ENCODE peak calls at places on chromosomes 7 and 10, in nine cellular contexts. D is sigmoid colon, Y is suprapubic skin, Z is stomach, V is GM23338, P is breast epithelium, R is endothelial cell of umbilical vein, E is spleen, B is K562. T is an unnamed sample.
A peak's percentile ranks its signal among the peaks of the same experiment; 100 is the strongest.

GRCh38 chr7:130913721-130914588 is 179.9 kb upstream of the KLF14 start:
- DNase-seq in D (no peak), Y (no peak), Z (no peak), V (no peak), P (no peak), R (peak; percentile 33), E (no peak), B (no peak), T (no peak)

GRCh38 chr10:76433161-76434005 is 1002.0 kb downstream of the LRMDA start:
- DNase-seq in D (no peak), Y (no peak), Z (peak; percentile 49), V (no peak), P (no peak), R (no peak), E (no peak), B (no peak), T (no peak)

GRCh38 chr7:156140896-156141295 is 328.6 kb upstream of the SHH start:
- DNase-seq in D (no peak), Y (no peak), Z (no peak), V (no peak), P (no peak), R (no peak), E (no peak), B (no peak), T (peak; percentile 89)

GRCh38 chr7:84194484-84195260 is at the start of gene SEMA3A:
- DNase-seq in D (peak; percentile 84), Y (no peak), Z (no peak), V (peak; percentile 59), P (no peak), R (peak; percentile 78), E (no peak), B (no peak), T (no peak)

GRCh38 chr7:100065452-100066186 is 15.9 kb downstream of the ZNF3 start:
- DNase-seq in D (peak; percentile 75), Y (no peak), Z (no peak), V (no peak), P (no peak), R (peak; percentile 38), E (no peak), B (peak; percentile 74), T (no peak)

GRCh38 chr10:571643-572042 is 117.8 kb downstream of the DIP2C start:
- DNase-seq in D (no peak), Y (no peak), Z (no peak), V (no peak), P (no peak), R (no peak), E (no peak), B (no peak), T (no peak)

GRCh38 chr7:15972767-15973362 is 286.4 kb upstream of the MEOX2 start:
- DNase-seq in D (no peak), Y (no peak), Z (no peak), V (no peak), P (peak; percentile 20), R (peak; percentile 87), E (no peak), B (no peak), T (no peak)

GRCh38 chr7:121795736-121796135 is 77.2 kb upstream of the PTPRZ1 start:
- DNase-seq in D (no peak), Y (no peak), Z (no peak), V (no peak), P (no peak), R (no peak), E (no peak), B (no peak), T (no peak)

GRCh38 chr10:29957887-29958330 is 101.5 kb downstream of the JCAD start:
- DNase-seq in D (no peak), Y (no peak), Z (no peak), V (no peak), P (peak; percentile 39), R (no peak), E (no peak), B (no peak), T (no peak)

GRCh38 chr7:51426163-51426562 is 109.6 kb upstream of the COBL start:
- DNase-seq in D (no peak), Y (no peak), Z (no peak), V (peak; percentile 17), P (no peak), R (no peak), E (no peak), B (no peak), T (no peak)

GRCh38 chr7:150685219-150686029 is at the start of gene GIMAP2:
- DNase-seq in D (no peak), Y (no peak), Z (no peak), V (no peak), P (no peak), R (peak; percentile 87), E (no peak), B (no peak), T (no peak)

GRCh38 chr10:26222563-26222962 is 6.0 kb downstream of the GAD2 start:
- DNase-seq in D (no peak), Y (no peak), Z (no peak), V (no peak), P (no peak), R (no peak), E (no peak), B (peak; percentile 40), T (no peak)

GRCh38 chr10:121823993-121824463 is 103.8 kb downstream of the ATE1 start:
- DNase-seq in D (no peak), Y (no peak), Z (no peak), V (peak; percentile 68), P (no peak), R (peak; percentile 54), E (no peak), B (peak; percentile 34), T (no peak)

GRCh38 chr7:95960706-95961244 is 188.4 kb downstream of the DYNC1I1 start:
- DNase-seq in D (no peak), Y (no peak), Z (no peak), V (no peak), P (no peak), R (no peak), E (no peak), B (no peak), T (no peak)

GRCh38 chr10:132303361-132304115 is 4.2 kb downstream of the STK32C start:
- DNase-seq in D (peak; percentile 56), Y (peak; percentile 47), Z (no peak), V (no peak), P (no peak), R (no peak), E (peak; percentile 65), B (no peak), T (no peak)

GRCh38 chr10:600876-601275 is 88.6 kb downstream of the DIP2C start:
- DNase-seq in D (no peak), Y (no peak), Z (peak; percentile 79), V (no peak), P (no peak), R (no peak), E (no peak), B (no peak), T (no peak)

DNA sequence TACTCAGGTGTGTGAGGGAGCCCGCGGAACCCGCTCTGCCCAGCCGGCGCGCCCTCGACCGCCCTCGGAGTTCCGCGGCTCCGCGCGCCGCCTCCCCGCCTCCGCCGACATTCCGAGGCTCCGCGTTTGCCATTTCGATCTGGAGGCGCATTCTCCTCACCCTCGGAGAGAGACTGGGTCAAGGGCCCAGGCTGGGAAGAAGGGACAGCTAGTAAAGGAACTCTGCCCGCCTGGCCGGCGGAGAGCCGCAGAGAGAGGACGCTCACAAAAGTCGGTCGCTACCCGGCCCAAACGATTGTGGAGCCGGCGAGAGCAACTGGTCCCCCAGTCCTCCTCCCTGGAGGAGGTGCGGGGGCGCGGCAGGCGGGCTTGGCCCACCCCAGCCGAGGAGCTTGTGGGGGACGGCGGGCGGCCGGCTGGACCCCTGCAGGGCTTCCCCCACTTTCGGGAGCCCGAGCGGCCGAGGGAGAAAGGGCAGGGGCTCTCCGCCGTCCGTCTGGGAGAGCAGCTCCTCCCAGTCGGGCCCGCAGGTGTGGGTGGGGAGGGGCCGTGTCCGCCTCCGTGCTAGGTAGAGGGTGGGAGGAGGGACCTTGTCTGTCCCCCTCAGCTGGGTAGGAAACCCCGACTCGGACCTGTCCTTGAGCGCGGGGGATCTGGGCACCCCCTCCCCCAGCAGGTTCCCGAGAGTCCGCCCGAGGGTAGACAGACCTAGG is 74.3 kb upstream of the LEP start:
- DNase-seq in D (no peak), Y (no peak), Z (no peak), V (peak; percentile 70), P (no peak), R (no peak), E (no peak), B (no peak), T (no peak)
- H3K4me3 ChIP-seq in D (no peak overlapping the region), Y (peak overlapping the region; percentile 51), Z (peak overlapping the region; percentile 39), V (peak overlapping the region; percentile 90), P (peak overlapping the region; percentile 29), R (no peak overlapping the region), E (peak overlapping the region; percentile 51), B (no peak overlapping the region), T (peak overlapping the region; percentile 39)

DNA sequence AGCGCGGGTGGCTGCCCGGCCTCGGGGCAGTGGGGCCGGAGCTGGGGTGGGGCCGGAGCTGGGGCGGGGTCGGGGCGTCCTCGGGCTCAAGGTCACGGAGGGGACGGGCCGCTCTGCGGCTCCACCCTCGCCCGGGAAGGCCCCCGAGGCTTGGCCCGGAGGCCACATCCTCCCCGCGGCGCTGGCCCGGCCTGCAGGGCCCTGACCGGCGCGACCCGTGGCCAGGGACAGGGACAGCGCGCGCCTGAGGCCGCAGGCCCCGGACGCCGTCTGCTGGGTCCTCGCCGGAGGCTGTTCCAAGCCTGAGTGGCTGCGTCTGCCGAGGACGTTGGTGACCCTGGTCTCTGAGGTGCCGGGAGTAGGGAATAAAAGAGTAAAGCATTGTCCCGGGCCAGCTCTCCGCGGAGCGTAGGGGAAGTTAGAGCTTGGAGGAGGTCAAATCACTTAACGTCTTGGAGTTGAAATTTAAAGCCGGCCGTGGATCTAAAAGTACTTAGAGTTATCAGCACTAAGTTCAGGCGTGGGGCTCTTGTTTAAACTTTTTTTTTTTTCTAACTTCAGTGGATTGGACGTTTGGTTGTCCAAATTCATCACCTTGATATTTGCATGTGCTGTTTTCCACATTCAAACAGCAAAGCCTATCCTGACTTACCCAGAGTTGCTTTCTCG is 551 bp downstream of the NIPSNAP2 start:
- DNase-seq in D (peak; percentile 84), Y (no peak), Z (peak; percentile 80), V (peak; percentile 76), P (peak; percentile 44), R (peak; percentile 56), E (peak; percentile 95), B (peak; percentile 89), T (no peak)
- TF ChIP-seq POLR2AphosphoS5 in D (no peak), Y (no peak), Z (peak; percentile 42), V (peak; percentile 71), P (peak; percentile 43), R (no peak), E (peak; percentile 83), B (no peak), T (no peak)

DNA sequence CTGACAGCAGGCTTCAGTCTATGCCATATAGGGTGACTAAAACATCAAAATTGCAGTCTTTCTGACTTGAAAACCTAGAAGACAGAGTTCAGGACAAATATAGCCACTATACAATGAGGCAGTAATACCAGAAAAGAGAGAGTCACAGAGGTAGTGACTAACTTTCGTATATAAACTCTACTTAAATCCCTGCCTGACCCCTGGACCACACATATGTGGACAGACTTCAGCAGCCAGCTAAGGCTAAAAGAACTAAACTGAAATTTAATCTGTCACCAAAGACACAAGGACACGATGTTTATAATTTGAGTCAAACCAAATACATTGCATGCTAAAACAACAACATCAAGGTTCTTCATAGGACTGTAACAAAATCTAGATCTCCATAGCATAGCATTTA is 64.6 kb upstream of the MACROH2A2 start:
- DNase-seq in D (no peak), Y (no peak), Z (no peak), V (no peak), P (no peak), R (no peak), E (no peak), B (no peak), T (no peak)
- H3K27me3 ChIP-seq in D (no peaks in the 10 kb centered on the region), Y (peaks cover 3% of the 10 kb centered on the region), Z (no peaks in the 10 kb centered on the region), V (no peaks in the 10 kb centered on the region), P (no peaks in the 10 kb centered on the region), R (peaks cover 9% of the 10 kb centered on the region), E (no peaks in the 10 kb centered on the region), B (no peaks in the 10 kb centered on the region), T (no peaks in the 10 kb centered on the region)

GRCh38 chr7:158312789-158313188 is 274.8 kb downstream of the PTPRN2 start:
- DNase-seq in D (no peak), Y (no peak), Z (no peak), V (no peak), P (no peak), R (no peak), E (no peak), B (no peak), T (no peak)
- H3K4me3 ChIP-seq in D (no peak overlapping the region), Y (no peak overlapping the region), Z (no peak overlapping the region), V (no peak overlapping the region), P (no peak overlapping the region), R (no peak overlapping the region), E (no peak overlapping the region), B (no peak overlapping the region), T (no peak overlapping the region)

T was measured in vagina.